ENCODE peak calls at places on chromosomes 11 and 22, in seven cellular contexts. R is natural killer cell, K is pancreas, V is body of pancreas, H is astrocyte of the spinal cord, Y is left ventricle myocardium inferior, E is AG10803. M is an unnamed sample.

GRCh38 chr11:13495929-13496328 is at the start of gene PTH:
- DNase-seq in R (no peak), K (no peak), V (no peak), H (no peak), Y (no peak), E (no peak), M (no peak)

GRCh38 chr11:5808500-5809121 is at the start of gene OR52N2:
- DNase-seq in R (peak; percentile 63), K (peak; percentile 79), V (peak; percentile 84), H (peak; percentile 73), Y (peak; percentile 54), E (peak; percentile 65), M (peak; percentile 76)

GRCh38 chr11:36363361-36364272 is 67.5 kb downstream of the PRR5L start:
- DNase-seq in R (no peak), K (no peak), V (no peak), H (no peak), Y (no peak), E (no peak), M (no peak)

GRCh38 chr11:114709960-114710359 is 31.6 kb downstream of the NXPE2 start:
- DNase-seq in R (no peak), K (no peak), V (no peak), H (no peak), Y (no peak), E (no peak), M (no peak)

GRCh38 chr22:42964994-42965699 is 49.8 kb downstream of the PACSIN2 start:
- DNase-seq in R (no peak), K (no peak), V (no peak), H (peak; percentile 53), Y (no peak), E (peak; percentile 49), M (no peak)

GRCh38 chr22:49142891-49143290 is 684.8 kb downstream of the BRD1 start:
- DNase-seq in R (no peak), K (no peak), V (no peak), H (no peak), Y (no peak), E (no peak), M (no peak)

GRCh38 chr11:5234390-5234834 is at the start of gene HBD:
- DNase-seq in R (no peak), K (no peak), V (no peak), H (peak; percentile 10), Y (no peak), E (peak; percentile 17), M (no peak)

GRCh38 chr11:58905716-58906547 is 33.4 kb upstream of the GLYATL1 start:
- DNase-seq in R (no peak), K (peak; percentile 58), V (peak; percentile 59), H (peak; percentile 92), Y (peak; percentile 63), E (peak; percentile 90), M (no peak)

GRCh38 chr11:71447791-71448256 is 369 bp downstream of the DHCR7 start:
- DNase-seq in R (peak; percentile 51), K (no peak), V (peak; percentile 47), H (peak; percentile 6), Y (no peak), E (peak; percentile 2), M (no peak)

GRCh38 chr11:3865388-3866193 is 10.1 kb downstream of the STIM1 start:
- DNase-seq in R (no peak), K (no peak), V (no peak), H (peak; percentile 60), Y (no peak), E (peak; percentile 76), M (no peak)

GRCh38 chr22:50027639-50028537 is 15.3 kb upstream of the IL17REL start:
- DNase-seq in R (no peak), K (no peak), V (no peak), H (no peak), Y (no peak), E (no peak), M (no peak)

GRCh38 chr11:120645639-120646038 is 134.1 kb downstream of the GRIK4 start:
- DNase-seq in R (no peak), K (no peak), V (peak; percentile 5), H (peak; percentile 5), Y (no peak), E (no peak), M (no peak)

GRCh38 chr22:48135641-48136040 is 1373.2 kb downstream of the TBC1D22A start:
- DNase-seq in R (no peak), K (no peak), V (no peak), H (no peak), Y (no peak), E (no peak), M (no peak)

GRCh38 chr11:121889931-121890330 is 226.1 kb downstream of the BLID start:
- DNase-seq in R (no peak), K (no peak), V (no peak), H (peak; percentile 68), Y (no peak), E (peak; percentile 78), M (no peak)

GRCh38 chr11:8288824-8289223 is 25.1 kb upstream of the LMO1 start:
- DNase-seq in R (peak; percentile 9), K (no peak), V (no peak), H (no peak), Y (no peak), E (no peak), M (peak; percentile 13)

GRCh38 chr22:47396515-47396914 is 634.1 kb downstream of the TBC1D22A start:
- DNase-seq in R (no peak), K (no peak), V (no peak), H (no peak), Y (no peak), E (no peak), M (peak; percentile 14)

GRCh38 chr11:47617417-47617809 is 23.2 kb upstream of the C1QTNF4 start:
- DNase-seq in R (no peak), K (no peak), V (no peak), H (peak; percentile 68), Y (no peak), E (peak; percentile 65), M (no peak)

GRCh38 chr22:20810645-20811044 is 36.7 kb downstream of the SERPIND1 start:
- DNase-seq in R (no peak), K (no peak), V (no peak), H (no peak), Y (no peak), E (no peak), M (no peak)

GRCh38 chr11:122746050-122746478 is 90.5 kb downstream of the UBASH3B start:
- DNase-seq in R (peak; percentile 40), K (no peak), V (no peak), H (no peak), Y (no peak), E (no peak), M (peak; percentile 88)

GRCh38 chr11:68383976-68384501 is 71.6 kb downstream of the LRP5 start:
- DNase-seq in R (peak; percentile 55), K (peak; percentile 64), V (peak; percentile 74), H (peak; percentile 44), Y (peak; percentile 71), E (peak; percentile 45), M (no peak)

GRCh38 chr22:27105142-27106025 is 448.0 kb downstream of the MIAT start:
- DNase-seq in R (no peak), K (no peak), V (peak; percentile 37), H (peak; percentile 96), Y (peak; percentile 70), E (peak; percentile 92), M (no peak)

GRCh38 chr11:125679397-125679796 is 1.2 kb downstream of the ACRV1 start:
- DNase-seq in R (no peak), K (no peak), V (no peak), H (no peak), Y (no peak), E (peak; percentile 1), M (no peak)
- TF ChIP-seq CTCF in R (no peak), K (no peak), V (no peak), H (peak; percentile 18), Y (no peak), E (peak; percentile 37), M (no peak)

GRCh38 chr11:45872513-45873356 is 12.7 kb upstream of the MAPK8IP1 start:
- DNase-seq in R (no peak), K (peak; percentile 66), V (peak; percentile 68), H (peak; percentile 89), Y (no peak), E (peak; percentile 90), M (no peak)

GRCh38 chr11:45876401-45876800 is 9.1 kb upstream of the MAPK8IP1 start:
- DNase-seq in R (no peak), K (no peak), V (no peak), H (no peak), Y (peak; percentile 38), E (no peak), M (no peak)

GRCh38 chr11:45869551-45869950 is 15.9 kb upstream of the MAPK8IP1 start:
- DNase-seq in R (no peak), K (no peak), V (no peak), H (no peak), Y (no peak), E (no peak), M (no peak)

GRCh38 chr11:45871638-45872037 is 13.8 kb upstream of the MAPK8IP1 start:
- DNase-seq in R (no peak), K (no peak), V (no peak), H (no peak), Y (no peak), E (no peak), M (no peak)

DNA sequence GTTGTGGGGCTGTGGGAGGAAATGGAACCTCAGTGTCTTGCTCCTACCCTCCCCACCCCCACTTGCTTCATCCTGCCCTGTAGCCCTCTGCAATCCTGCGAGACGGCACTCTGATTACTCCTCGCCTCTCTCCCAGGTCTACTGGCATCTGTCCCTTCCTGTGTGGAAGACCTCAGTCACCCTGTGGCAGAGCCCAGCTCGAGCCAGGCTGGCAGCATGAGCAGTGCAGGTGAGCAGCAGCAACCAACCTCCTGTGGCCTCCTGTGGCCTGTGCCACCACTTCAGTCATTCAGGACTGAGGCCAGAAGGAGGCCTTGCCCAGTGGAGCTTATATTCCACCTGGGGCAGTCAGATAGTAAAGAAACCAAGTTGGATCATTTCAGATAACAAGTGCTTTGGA is 14.7 kb upstream of the MAPK8IP1 start:
- DNase-seq in R (no peak), K (no peak), V (no peak), H (no peak), Y (no peak), E (no peak), M (no peak)
- TF ChIP-seq CTCF in R (no peak), K (no peak), V (no peak), H (no peak), Y (no peak), E (no peak), M (no peak)

DNA sequence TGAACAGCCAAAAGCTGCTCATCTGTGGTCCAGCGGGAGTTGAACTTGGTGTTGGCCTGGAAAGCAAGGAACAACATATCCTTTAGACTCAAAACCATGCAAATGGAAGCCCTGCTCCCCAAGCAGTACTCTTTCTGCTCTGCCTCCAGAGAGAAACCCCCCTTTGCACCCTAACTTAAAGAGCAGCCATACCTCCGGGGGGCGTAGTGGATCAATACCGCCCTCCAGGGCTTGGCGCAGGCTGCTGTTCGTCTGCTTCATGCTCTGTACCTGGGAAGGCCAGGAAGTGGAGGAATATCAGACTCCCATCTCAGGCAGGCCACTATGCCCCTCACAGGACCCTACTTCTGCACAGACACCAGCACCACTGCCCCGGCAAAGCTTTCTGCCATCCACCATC is 4.3 kb downstream of the RCOR2 start:
- DNase-seq in R (no peak), K (no peak), V (no peak), H (no peak), Y (no peak), E (no peak), M (no peak)
- TF ChIP-seq CTCF in R (no peak), K (no peak), V (no peak), H (no peak), Y (no peak), E (no peak), M (no peak)

DNA sequence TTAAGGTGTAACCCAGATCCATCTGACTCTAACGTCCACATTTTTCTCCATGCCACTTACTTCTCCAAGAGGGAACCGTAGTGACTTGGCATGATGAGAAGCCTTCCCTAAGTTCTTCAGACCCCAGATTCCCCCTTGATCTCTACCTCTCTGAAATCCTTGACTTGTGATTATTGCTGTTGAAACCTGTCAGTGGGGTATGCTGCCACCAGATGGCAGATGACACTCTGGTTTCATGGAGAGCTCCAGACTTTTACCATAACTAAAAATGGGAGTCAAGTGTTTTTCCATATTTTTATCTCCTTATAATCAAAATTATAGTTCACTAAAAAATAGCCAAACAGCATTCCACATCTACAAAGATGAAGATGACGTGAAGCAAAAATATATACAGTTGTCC is 504.2 kb downstream of the SOX6 start:
- DNase-seq in R (no peak), K (peak; percentile 23), V (peak; percentile 34), H (peak; percentile 16), Y (no peak), E (peak; percentile 1), M (no peak)
- TF ChIP-seq CTCF in R (no peak), K (peak; percentile 23), V (peak; percentile 45), H (peak; percentile 54), Y (peak; percentile 65), E (peak; percentile 50), M (peak; percentile 26)